ENCODE peak calls at places on chromosomes 5 and 9, in four cellular contexts. Z is coronary artery, J is heart right ventricle, E is endothelial cell. U is an unnamed sample.

GRCh38 chr9:105757496-105758251 is 63.3 kb downstream of the TMEM38B start:
- DNase-seq in J (no peak), Z (no peak), E (no peak), U (no peak)

GRCh38 chr9:19050637-19051591 is 1.7 kb downstream of the RRAGA start:
- DNase-seq in E (no peak), J (no peak), Z (no peak), U (no peak)

GRCh38 chr5:17305024-17305423 is 87.6 kb downstream of the BASP1 start:
- DNase-seq in E (no peak), Z (no peak), J (no peak), U (no peak)

GRCh38 chr9:115973241-115973640 is 180.3 kb upstream of the PAPPA start:
- DNase-seq in E (no peak), Z (no peak), J (no peak), U (no peak)

GRCh38 chr9:114307323-114308250 is 15.3 kb upstream of the ORM1 start:
- DNase-seq in Z (peak), J (no peak), E (no peak), U (peak)

GRCh38 chr9:111904889-111905288 is 8.3 kb downstream of the UGCG start:
- DNase-seq in Z (no peak), E (no peak), J (no peak), U (no peak)

GRCh38 chr5:78562719-78563330 is 85.7 kb downstream of the LHFPL2 start:
- DNase-seq in E (no peak), J (no peak), Z (no peak), U (no peak)

GRCh38 chr5:57692582-57693487 is 210.2 kb upstream of the ACTBL2 start:
- DNase-seq in J (peak), E (no peak), Z (peak), U (no peak)

GRCh38 chr5:171524461-171524860 is 105.0 kb downstream of the FGF18 start:
- DNase-seq in J (no peak), E (no peak), Z (no peak), U (no peak)

GRCh38 chr5:78627175-78627574 is 21.4 kb downstream of the LHFPL2 start:
- DNase-seq in J (no peak), Z (no peak), E (no peak), U (peak)

GRCh38 chr9:126483468-126484056 is 130.2 kb upstream of the LMX1B start:
- DNase-seq in J (no peak), E (no peak), Z (no peak), U (no peak)

GRCh38 chr5:122089096-122089495 is 11.0 kb upstream of the LOX start:
- DNase-seq in J (no peak), E (no peak), Z (no peak), U (no peak)

GRCh38 chr5:148740966-148741742 is 85.3 kb upstream of the ADRB2 start:
- DNase-seq in J (no peak), Z (no peak), E (no peak), U (no peak)

GRCh38 chr5:374631-375335 is 53.3 kb downstream of the AHRR start:
- DNase-seq in E (no peak), Z (peak), J (no peak), U (peak)

GRCh38 chr5:3029396-3029795 is 277.9 kb upstream of the IRX2 start:
- DNase-seq in J (no peak), Z (no peak), E (no peak), U (peak)

GRCh38 chr5:123414975-123415374 is 8.2 kb downstream of the CEP120 start:
- DNase-seq in Z (no peak), E (no peak), J (no peak), U (no peak)

GRCh38 chr9:137294091-137294683 is 7.9 kb downstream of the NRARP start:
- DNase-seq in J (peak), Z (no peak), E (peak), U (no peak)

GRCh38 chr9:117325789-117326185 is 89.1 kb downstream of the ASTN2 start:
- DNase-seq in Z (no peak), E (no peak), J (no peak), U (no peak)

GRCh38 chr5:51494821-51495220 is 111.6 kb downstream of the ISL1 start:
- DNase-seq in J (no peak), E (no peak), Z (no peak), U (no peak)

GRCh38 chr5:118592678-118593328 is 395.5 kb downstream of the DTWD2 start:
- DNase-seq in Z (no peak), E (no peak), J (no peak), U (no peak)

GRCh38 chr5:8954801-8955200 is 591.1 kb downstream of the SEMA5A start:
- DNase-seq in J (no peak), E (no peak), Z (no peak), U (no peak)

DNA sequence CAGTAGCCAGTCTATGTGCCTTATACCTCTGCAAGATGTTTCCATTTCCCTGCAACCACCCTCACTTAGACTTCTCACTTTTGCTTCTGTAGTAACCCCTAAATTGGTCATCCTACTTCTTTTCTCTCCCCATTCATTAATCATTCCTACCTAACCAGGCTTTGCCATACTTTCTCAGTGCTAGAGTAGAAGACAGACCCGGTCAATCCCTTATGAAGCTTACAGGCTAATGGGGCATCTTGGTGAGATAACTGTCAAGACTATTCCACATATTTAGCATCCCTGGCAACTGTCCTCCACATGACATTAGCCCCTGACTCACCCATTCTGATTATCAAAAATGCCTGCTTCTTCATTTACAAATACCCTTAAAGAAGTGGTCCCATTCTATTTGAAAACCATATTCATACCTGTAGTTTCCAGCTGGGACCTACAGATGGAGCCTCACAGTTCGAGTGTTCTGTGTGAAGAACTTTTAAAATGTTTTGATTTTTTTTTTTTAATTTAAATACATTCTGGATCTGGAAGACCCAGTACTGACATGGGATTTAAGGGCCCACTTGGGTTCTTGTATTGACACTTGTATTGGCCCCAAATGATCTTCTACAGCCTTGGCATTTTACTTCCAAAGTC is 21.0 kb downstream of the F2RL2 start:
- DNase-seq in E (no peak), Z (no peak), J (no peak), U (no peak)
- TF ChIP-seq CTCF in E (peak), Z (no peak), J (no peak), U (peak)

GRCh38 chr5:126503602-126504104 is 80.4 kb downstream of the GRAMD2B start:
- DNase-seq in J (no peak), E (no peak), Z (no peak), U (no peak)

GRCh38 chr5:126501448-126501847 is 78.2 kb downstream of the GRAMD2B start:
- DNase-seq in E (no peak), Z (no peak), J (no peak), U (peak)

GRCh38 chr5:126497506-126497905 is 74.3 kb downstream of the GRAMD2B start:
- DNase-seq in E (no peak), Z (no peak), J (no peak), U (peak)

GRCh38 chr5:126499278-126499677 is 76.1 kb downstream of the GRAMD2B start:
- DNase-seq in Z (no peak), E (no peak), J (no peak), U (no peak)

DNA sequence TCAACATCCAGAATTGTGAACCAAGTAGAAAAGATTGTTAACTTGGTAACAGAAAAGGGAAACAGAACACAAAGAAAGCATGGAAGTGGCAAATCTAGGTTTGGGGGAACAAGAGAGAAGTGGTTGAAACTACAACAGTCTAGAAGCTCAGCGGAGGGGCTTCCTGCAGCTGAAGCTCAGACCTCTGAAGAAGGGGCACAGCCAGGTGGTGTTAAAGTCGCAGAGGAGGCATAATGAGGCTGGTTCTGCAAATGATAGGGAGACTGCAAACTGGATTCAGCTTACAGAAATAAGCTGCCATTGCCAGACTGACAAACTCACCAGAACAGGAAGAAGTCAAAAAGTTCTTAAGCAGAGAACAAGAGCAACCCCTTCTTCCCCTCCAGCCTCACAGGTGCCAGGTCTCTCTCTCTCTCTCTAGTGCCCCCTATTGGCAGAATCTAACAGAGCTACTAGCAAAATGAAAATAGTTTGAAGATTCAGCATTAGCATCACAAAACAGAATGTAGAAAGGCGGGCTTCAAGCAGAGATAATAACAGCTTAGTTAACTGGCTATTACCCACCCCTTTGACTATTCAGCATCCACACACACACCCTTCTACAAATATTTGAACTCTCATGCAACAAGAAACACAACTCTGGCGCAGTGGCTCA is 76.7 kb downstream of the GRAMD2B start:
- DNase-seq in J (no peak), E (peak), Z (no peak), U (no peak)
- TF ChIP-seq CTCF in J (peak), E (peak), Z (peak), U (peak)

GRCh38 chr5:107874810-107875209 is 204.1 kb upstream of the EFNA5 start:
- DNase-seq in E (no peak), J (no peak), Z (no peak), U (no peak)

GRCh38 chr5:107873877-107874276 is 203.1 kb upstream of the EFNA5 start:
- DNase-seq in E (no peak), Z (no peak), J (no peak), U (no peak)

GRCh38 chr5:107870984-107871383 is 200.2 kb upstream of the EFNA5 start:
- DNase-seq in Z (no peak), J (no peak), E (no peak), U (no peak)

GRCh38 chr5:107878676-107879075 is 207.9 kb upstream of the EFNA5 start:
- DNase-seq in E (no peak), Z (no peak), J (no peak), U (no peak)

DNA sequence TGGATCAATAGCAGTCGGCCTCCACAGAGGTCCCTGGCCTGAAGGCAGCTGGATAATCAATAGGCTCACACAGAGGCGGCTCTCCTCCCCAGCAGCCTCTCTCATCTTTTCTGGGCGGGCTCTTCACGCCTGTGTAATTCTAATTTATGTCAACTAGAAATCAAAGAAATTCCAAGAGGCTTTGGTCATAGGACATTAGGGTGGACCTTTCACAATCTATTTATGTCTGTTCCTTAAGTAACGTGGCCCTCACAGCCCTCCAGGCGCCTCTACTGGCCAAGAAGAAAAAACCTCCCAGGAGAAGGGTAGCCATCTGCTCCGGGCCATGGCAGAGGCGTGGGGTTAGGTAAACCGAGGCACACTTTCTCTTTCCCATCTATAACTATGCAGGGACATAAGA is 205.1 kb upstream of the EFNA5 start:
- DNase-seq in Z (no peak), E (no peak), J (no peak), U (no peak)
- TF ChIP-seq CTCF in Z (no peak), E (no peak), J (no peak), U (no peak)

GRCh38 chr9:127700140-127700539 is 6.6 kb upstream of the CFAP157 start:
- DNase-seq in J (no peak), Z (no peak), E (no peak), U (no peak)
- TF ChIP-seq CTCF in J (no peak), Z (no peak), E (no peak), U (no peak)

GRCh38 chr5:65101706-65102105 is 333.0 kb downstream of the CWC27 start:
- DNase-seq in J (no peak), Z (no peak), E (no peak), U (no peak)
- TF ChIP-seq CTCF in J (no peak), Z (no peak), E (no peak), U (no peak)

DNA sequence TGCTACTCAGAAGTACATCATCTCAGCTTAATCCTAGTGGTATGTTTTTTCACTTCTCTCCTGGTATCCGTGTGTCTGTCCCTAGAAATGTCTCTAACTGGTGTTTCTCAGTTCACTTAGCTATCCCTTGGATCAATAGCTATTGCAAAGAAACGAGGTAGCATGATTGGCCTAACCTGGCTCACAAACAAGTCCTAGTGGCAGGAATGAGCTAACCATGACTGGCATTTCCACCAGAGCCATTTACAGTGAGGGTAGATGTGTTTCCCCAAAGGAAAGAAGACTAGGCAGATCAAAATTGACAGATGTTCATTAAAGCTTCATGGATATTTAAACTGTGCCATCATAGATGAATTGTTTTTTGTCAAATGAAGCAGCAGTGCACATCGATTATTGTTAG is 82.5 kb downstream of the PALM2AKAP2 start:
- DNase-seq in E (no peak), Z (no peak), J (no peak), U (no peak)
- TF ChIP-seq CTCF in E (no peak), Z (no peak), J (peak), U (no peak)

GRCh38 chr9:107861075-107861474 is 371.5 kb upstream of the KLF4 start:
- DNase-seq in E (no peak), Z (no peak), J (no peak), U (no peak)
- TF ChIP-seq CTCF in E (no peak), Z (no peak), J (no peak), U (no peak)

U was measured in osteocyte.